ENCODE peak calls at places on chromosomes 16 and 17, in eight cellular contexts. I is stomach, N is astrocyte, F is breast epithelium, R is fibroblast of lung, E is cardiac muscle cell, O is OCI-LY7, M is HCT116. B is an unnamed sample. For H3K4me1, the result is how much of the 10 kb centered on the place peaks cover.

GRCh38 chr17:15291674-15292361 is 26.7 kb upstream of the PMP22 start:
- DNase-seq in I (peak), N (peak), F (no peak), R (peak), E (peak), O (no peak), M (no peak), B (no peak)

GRCh38 chr17:12632785-12633184 is 32.9 kb upstream of the MYOCD start:
- DNase-seq in I (no peak), N (no peak), F (no peak), R (no peak), E (no peak), O (no peak), M (no peak), B (no peak)

GRCh38 chr16:85673529-85674417 is 15.0 kb downstream of the GINS2 start:
- DNase-seq in I (peak), N (peak), F (peak), R (peak), E (no peak), O (no peak), M (no peak), B (no peak)

GRCh38 chr16:2467301-2468141 is 3.6 kb upstream of the NTN3 start:
- DNase-seq in I (peak), N (peak), F (peak), R (peak), E (peak), O (peak), M (peak), B (no peak)

GRCh38 chr16:22624759-22625533 is 114.3 kb downstream of the NPIPB5 start:
- DNase-seq in I (no peak), N (no peak), F (no peak), R (no peak), E (no peak), O (no peak), M (no peak), B (no peak)

GRCh38 chr17:77186141-77186604 is 45.4 kb downstream of the SEC14L1 start:
- DNase-seq in I (no peak), N (no peak), F (no peak), R (no peak), E (no peak), O (peak), M (no peak), B (no peak)

GRCh38 chr16:51181495-51181795 is 30.4 kb upstream of the SALL1 start:
- DNase-seq in I (no peak), N (peak), F (no peak), R (peak), E (no peak), O (peak), M (no peak), B (no peak)

GRCh38 chr16:53636978-53637377 is 66.7 kb downstream of the RPGRIP1L start:
- DNase-seq in I (no peak), N (no peak), F (no peak), R (no peak), E (no peak), O (no peak), M (no peak), B (no peak)

GRCh38 chr17:35448214-35448898 is at the start of gene SLFN13:
- DNase-seq in I (peak), N (peak), F (peak), R (peak), E (peak), O (peak), M (no peak), B (no peak)

GRCh38 chr17:8552582-8553320 is 77.8 kb downstream of the MYH10 start:
- DNase-seq in I (no peak), N (peak), F (no peak), R (peak), E (peak), O (no peak), M (no peak), B (no peak)

GRCh38 chr16:85626191-85626951 is 13.2 kb downstream of the GSE1 start:
- DNase-seq in I (peak), N (no peak), F (no peak), R (no peak), E (peak), O (no peak), M (no peak), B (no peak)

GRCh38 chr17:40371261-40371929 is 6.9 kb upstream of the GJD3 start:
- DNase-seq in I (no peak), N (no peak), F (no peak), R (no peak), E (no peak), O (peak), M (peak), B (no peak)

GRCh38 chr16:85514295-85514600 is 98.9 kb upstream of the GSE1 start:
- DNase-seq in I (no peak), N (no peak), F (no peak), R (no peak), E (no peak), O (no peak), M (no peak), B (no peak)

GRCh38 chr16:60905806-60906205 is 1130.4 kb downstream of the CDH8 start:
- DNase-seq in I (no peak), N (peak), F (no peak), R (peak), E (no peak), O (no peak), M (no peak), B (no peak)

GRCh38 chr17:81049973-81050551 is 15.1 kb downstream of the BAIAP2 start:
- DNase-seq in I (peak), N (peak), F (peak), R (peak), E (no peak), O (no peak), M (peak), B (no peak)

GRCh38 chr16:51465026-51465425 is 314.0 kb upstream of the SALL1 start:
- DNase-seq in I (no peak), N (peak), F (no peak), R (peak), E (no peak), O (no peak), M (no peak), B (no peak)

GRCh38 chr17:28488884-28489276 is 15.4 kb downstream of the SLC13A2 start:
- DNase-seq in I (no peak), N (no peak), F (no peak), R (no peak), E (no peak), O (no peak), M (no peak), B (no peak)

GRCh38 chr17:61463068-61463980 is 11.1 kb downstream of the TBX4 start:
- DNase-seq in I (no peak), N (no peak), F (no peak), R (no peak), E (no peak), O (no peak), M (no peak), B (no peak)

GRCh38 chr17:48052956-48053757 is 5.0 kb downstream of the NFE2L1 start:
- DNase-seq in I (peak), N (no peak), F (no peak), R (no peak), E (peak), O (no peak), M (no peak), B (no peak)

GRCh38 chr17:2885751-2886150 is 89.5 kb downstream of the RAP1GAP2 start:
- DNase-seq in I (no peak), N (no peak), F (no peak), R (no peak), E (no peak), O (no peak), M (no peak), B (no peak)

GRCh38 chr17:30234954-30235353 is 543 bp downstream of the SLC6A4 start:
- DNase-seq in I (no peak), N (no peak), F (no peak), R (no peak), E (peak), O (no peak), M (no peak), B (no peak)

GRCh38 chr17:40415390-40415789 is 2.3 kb downstream of the TOP2A start:
- DNase-seq in I (no peak), N (no peak), F (no peak), R (peak), E (peak), O (peak), M (no peak), B (no peak)

GRCh38 chr16:7482028-7482427 is 149.4 kb downstream of the RBFOX1 start:
- DNase-seq in I (no peak), N (no peak), F (no peak), R (no peak), E (no peak), O (no peak), M (no peak), B (no peak)

GRCh38 chr16:87156195-87156594 is 161.0 kb downstream of the C16orf95 start:
- DNase-seq in I (no peak), N (no peak), F (no peak), R (no peak), E (no peak), O (no peak), M (no peak), B (no peak)

GRCh38 chr17:41738077-41738800 is 3.8 kb upstream of the HAP1 start:
- DNase-seq in I (peak), N (peak), F (peak), R (peak), E (peak), O (peak), M (peak), B (no peak)

GRCh38 chr17:29045026-29045425 is 2.1 kb downstream of the PIPOX start:
- DNase-seq in I (no peak), N (no peak), F (no peak), R (no peak), E (no peak), O (no peak), M (no peak), B (no peak)

DNA sequence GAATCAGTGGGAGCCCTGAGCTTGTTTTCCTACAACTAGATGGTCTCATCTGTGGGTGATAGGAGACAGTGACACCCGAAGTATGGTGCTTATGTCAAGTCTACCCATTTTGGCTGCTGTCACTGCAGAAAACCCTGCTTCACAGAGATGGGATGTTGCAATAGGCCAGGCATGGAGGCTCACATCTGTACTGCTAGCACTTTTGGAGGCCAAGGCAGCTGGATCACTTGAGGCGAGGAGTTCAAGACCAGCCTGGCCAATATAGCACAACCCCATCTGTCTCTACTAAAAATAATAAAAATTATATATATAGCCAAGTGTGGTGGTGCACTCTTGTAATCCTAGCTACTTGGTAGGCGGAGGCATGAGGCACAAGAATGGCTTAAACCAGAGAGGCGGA is 2.3 kb upstream of the HERPUD1 start:
- DNase-seq in I (no peak), N (no peak), F (no peak), R (no peak), E (no peak), O (peak), M (no peak), B (no peak)
- H3K4me1 ChIP-seq in I (under half), N (under half), F (under half), R (under half), E (under half), O (under half), M (under half), B (under half)

DNA sequence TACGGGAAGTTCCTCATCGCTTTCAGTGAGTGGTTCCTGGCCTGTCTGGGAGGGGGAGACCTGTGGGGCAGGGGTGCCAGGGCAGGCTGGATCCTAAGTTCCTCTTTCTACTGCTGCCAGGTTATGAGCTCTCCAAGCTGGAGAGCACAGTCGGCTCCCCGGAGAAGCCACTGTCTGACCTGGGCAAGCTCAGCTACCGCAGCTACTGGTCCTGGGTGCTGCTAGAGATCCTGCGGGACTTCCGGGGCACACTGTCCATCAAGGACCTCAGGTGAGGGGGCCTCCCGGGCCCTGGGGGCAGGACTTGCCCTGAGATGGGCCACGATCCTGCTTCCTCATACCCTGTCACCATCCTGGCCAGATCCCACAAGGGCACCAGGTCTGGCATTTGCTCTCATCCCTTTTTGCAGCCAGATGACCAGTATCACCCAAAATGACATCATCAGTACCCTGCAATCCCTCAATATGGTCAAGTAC is 5.2 kb downstream of the PRSS8 start:
- DNase-seq in I (no peak), N (no peak), F (no peak), R (no peak), E (no peak), O (no peak), M (no peak), B (no peak)
- H3K4me1 ChIP-seq in I (half or more), N (under half), F (under half), R (under half), E (under half), O (under half), M (under half), B (under half)

GRCh38 chr16:88502776-88503280 is 49.7 kb downstream of the ZFPM1 start:
- DNase-seq in I (no peak), N (no peak), F (no peak), R (no peak), E (no peak), O (no peak), M (no peak), B (no peak)
- H3K4me1 ChIP-seq in I (half or more), N (under half), F (under half), R (under half), E (under half), O (under half), M (under half), B (under half)

GRCh38 chr17:56933868-56934267 is 20.0 kb upstream of the TRIM25 start:
- DNase-seq in I (no peak), N (no peak), F (no peak), R (no peak), E (no peak), O (no peak), M (no peak), B (no peak)
- H3K4me1 ChIP-seq in I (under half), N (under half), F (under half), R (under half), E (under half), O (under half), M (under half), B (under half)

DNA sequence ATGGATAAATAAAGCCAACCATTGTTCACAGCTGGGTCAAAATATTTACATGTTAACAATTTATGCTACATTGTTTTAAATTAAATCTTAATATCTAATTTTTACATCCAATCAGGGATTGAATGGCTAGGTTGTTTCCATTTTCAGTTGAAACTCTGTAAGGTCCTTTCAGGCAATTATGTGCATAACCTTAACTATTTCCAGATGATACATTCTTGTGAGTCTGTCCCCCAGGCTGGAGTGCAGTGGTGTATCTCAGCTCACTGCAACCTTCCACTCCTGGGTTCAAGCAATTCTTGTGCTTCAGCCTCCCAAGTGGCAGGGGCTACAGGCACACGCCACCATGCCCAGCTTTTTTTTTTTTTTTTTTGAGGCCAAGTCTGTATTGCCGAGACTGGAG is 10.4 kb downstream of the CDC42EP4 start:
- DNase-seq in I (no peak), N (no peak), F (no peak), R (no peak), E (no peak), O (no peak), M (no peak), B (no peak)
- H3K4me1 ChIP-seq in I (half or more), N (under half), F (under half), R (under half), E (under half), O (under half), M (half or more), B (half or more)

GRCh38 chr17:78390241-78391050 is 12.0 kb downstream of the PGS1 start:
- DNase-seq in I (no peak), N (peak), F (no peak), R (peak), E (no peak), O (no peak), M (no peak), B (no peak)

GRCh38 chr17:78391051-78391431 is 12.6 kb downstream of the PGS1 start:
- DNase-seq in I (no peak), N (no peak), F (no peak), R (no peak), E (no peak), O (no peak), M (no peak), B (no peak)

GRCh38 chr17:78391843-78392242 is 13.4 kb downstream of the PGS1 start:
- DNase-seq in I (no peak), N (peak), F (no peak), R (peak), E (no peak), O (no peak), M (peak), B (no peak)

GRCh38 chr17:78394209-78394608 is 15.8 kb downstream of the PGS1 start:
- DNase-seq in I (no peak), N (no peak), F (no peak), R (no peak), E (no peak), O (no peak), M (no peak), B (no peak)

GRCh38 chr17:78392295-78392694 is 13.8 kb downstream of the PGS1 start:
- DNase-seq in I (no peak), N (no peak), F (no peak), R (no peak), E (no peak), O (no peak), M (no peak), B (no peak)
- H3K4me1 ChIP-seq in I (half or more), N (under half), F (under half), R (under half), E (under half), O (under half), M (under half), B (under half)